ENCODE peak calls at places on chromosome 1, in seven cellular contexts. One of them, this sample, is unnamed.

GRCh38 chr1:228007054-228007800 is 429 bp downstream of the WNT3A start:
- DNase-seq in trophoblast cell: no peak
- DNase-seq in neuronal stem cell: no peak
- DNase-seq in mesendoderm: peak
- DNase-seq in mesenchymal stem cell: no peak
- DNase-seq in H9: no peak
- DNase-seq in H1: no peak
- DNase-seq in this sample: no peak

GRCh38 chr1:201267481-201268229 is 15.7 kb upstream of the PKP1 start:
- DNase-seq in trophoblast cell: no peak
- DNase-seq in neuronal stem cell: no peak
- DNase-seq in mesendoderm: no peak
- DNase-seq in mesenchymal stem cell: peak
- DNase-seq in H9: peak
- DNase-seq in H1: no peak
- DNase-seq in this sample: peak

GRCh38 chr1:94721240-94721639 is 98.9 kb upstream of the SLC44A3 start:
- DNase-seq in trophoblast cell: peak
- DNase-seq in neuronal stem cell: no peak
- DNase-seq in mesendoderm: no peak
- DNase-seq in mesenchymal stem cell: no peak
- DNase-seq in H9: no peak
- DNase-seq in H1: no peak
- DNase-seq in this sample: no peak

GRCh38 chr1:28197682-28198415 is 21.4 kb upstream of the PTAFR start:
- DNase-seq in trophoblast cell: no peak
- DNase-seq in neuronal stem cell: no peak
- DNase-seq in mesendoderm: no peak
- DNase-seq in mesenchymal stem cell: no peak
- DNase-seq in H9: no peak
- DNase-seq in H1: no peak
- DNase-seq in this sample: no peak

GRCh38 chr1:220062629-220063028 is 16.3 kb upstream of the EPRS1 start:
- DNase-seq in trophoblast cell: no peak
- DNase-seq in neuronal stem cell: no peak
- DNase-seq in mesendoderm: no peak
- DNase-seq in mesenchymal stem cell: no peak
- DNase-seq in H9: no peak
- DNase-seq in H1: no peak
- DNase-seq in this sample: no peak

GRCh38 chr1:201444792-201445191 is 23.3 kb upstream of the TNNI1 start:
- DNase-seq in trophoblast cell: peak
- DNase-seq in neuronal stem cell: no peak
- DNase-seq in mesendoderm: peak
- DNase-seq in mesenchymal stem cell: peak
- DNase-seq in H9: peak
- DNase-seq in H1: no peak
- DNase-seq in this sample: no peak

GRCh38 chr1:68188644-68189340 is 43.5 kb downstream of the WLS start:
- DNase-seq in trophoblast cell: peak
- DNase-seq in neuronal stem cell: no peak
- DNase-seq in mesendoderm: no peak
- DNase-seq in mesenchymal stem cell: peak
- DNase-seq in H9: no peak
- DNase-seq in H1: no peak
- DNase-seq in this sample: peak

GRCh38 chr1:42720868-42721267 is 19.2 kb downstream of the CLDN19 start:
- DNase-seq in trophoblast cell: no peak
- DNase-seq in neuronal stem cell: no peak
- DNase-seq in mesendoderm: no peak
- DNase-seq in mesenchymal stem cell: no peak
- DNase-seq in H9: no peak
- DNase-seq in H1: no peak
- DNase-seq in this sample: no peak

GRCh38 chr1:175000697-175001187 is 995 bp downstream of the CACYBP start:
- DNase-seq in trophoblast cell: no peak
- DNase-seq in neuronal stem cell: no peak
- DNase-seq in mesendoderm: no peak
- DNase-seq in mesenchymal stem cell: peak
- DNase-seq in H9: no peak
- DNase-seq in H1: no peak
- DNase-seq in this sample: no peak

GRCh38 chr1:162732094-162732493 is 58.4 kb upstream of the HSD17B7 start:
- DNase-seq in trophoblast cell: no peak
- DNase-seq in neuronal stem cell: no peak
- DNase-seq in mesendoderm: no peak
- DNase-seq in mesenchymal stem cell: no peak
- DNase-seq in H9: no peak
- DNase-seq in H1: no peak
- DNase-seq in this sample: no peak

GRCh38 chr1:29640428-29640785 is 404.1 kb downstream of the PTPRU start:
- DNase-seq in trophoblast cell: no peak
- DNase-seq in neuronal stem cell: no peak
- DNase-seq in mesendoderm: no peak
- DNase-seq in mesenchymal stem cell: no peak
- DNase-seq in H9: peak
- DNase-seq in H1: no peak
- DNase-seq in this sample: no peak

GRCh38 chr1:207832796-207833195 is 78.1 kb downstream of the CD34 start:
- DNase-seq in trophoblast cell: no peak
- DNase-seq in neuronal stem cell: no peak
- DNase-seq in mesendoderm: no peak
- DNase-seq in mesenchymal stem cell: no peak
- DNase-seq in H9: no peak
- DNase-seq in H1: no peak
- DNase-seq in this sample: no peak
- H4K8ac ChIP-seq in trophoblast cell: no peak
- H4K8ac ChIP-seq in neuronal stem cell: no peak
- H4K8ac ChIP-seq in mesendoderm: no peak
- H4K8ac ChIP-seq in mesenchymal stem cell: no peak
- H4K8ac ChIP-seq in H9: no peak
- H4K8ac ChIP-seq in H1: no peak
- H4K8ac ChIP-seq in this sample: no peak

GRCh38 chr1:159012495-159012894 is 2.8 kb downstream of the IFI16 start:
- DNase-seq in trophoblast cell: peak
- DNase-seq in neuronal stem cell: no peak
- DNase-seq in mesendoderm: no peak
- DNase-seq in mesenchymal stem cell: peak
- DNase-seq in H9: no peak
- DNase-seq in H1: no peak
- DNase-seq in this sample: peak
- H3K9ac ChIP-seq in trophoblast cell: no peak
- H3K9ac ChIP-seq in neuronal stem cell: no peak
- H3K9ac ChIP-seq in mesendoderm: no peak
- H3K9ac ChIP-seq in mesenchymal stem cell: peak
- H3K9ac ChIP-seq in H9: no peak
- H3K9ac ChIP-seq in H1: no peak
- H3K9ac ChIP-seq in this sample: peak

GRCh38 chr1:82820816-82821215 is 1020.1 kb downstream of the ADGRL2 start:
- DNase-seq in trophoblast cell: no peak
- DNase-seq in neuronal stem cell: no peak
- DNase-seq in mesendoderm: no peak
- DNase-seq in mesenchymal stem cell: no peak
- DNase-seq in H9: no peak
- DNase-seq in H1: no peak
- DNase-seq in this sample: no peak

GRCh38 chr1:82813351-82813750 is 1012.6 kb downstream of the ADGRL2 start:
- DNase-seq in trophoblast cell: no peak
- DNase-seq in neuronal stem cell: no peak
- DNase-seq in mesendoderm: no peak
- DNase-seq in mesenchymal stem cell: no peak
- DNase-seq in H9: no peak
- DNase-seq in H1: no peak
- DNase-seq in this sample: no peak

GRCh38 chr1:82818596-82818995 is 1017.9 kb downstream of the ADGRL2 start:
- DNase-seq in trophoblast cell: no peak
- DNase-seq in neuronal stem cell: no peak
- DNase-seq in mesendoderm: no peak
- DNase-seq in mesenchymal stem cell: no peak
- DNase-seq in H9: no peak
- DNase-seq in H1: no peak
- DNase-seq in this sample: no peak

DNA sequence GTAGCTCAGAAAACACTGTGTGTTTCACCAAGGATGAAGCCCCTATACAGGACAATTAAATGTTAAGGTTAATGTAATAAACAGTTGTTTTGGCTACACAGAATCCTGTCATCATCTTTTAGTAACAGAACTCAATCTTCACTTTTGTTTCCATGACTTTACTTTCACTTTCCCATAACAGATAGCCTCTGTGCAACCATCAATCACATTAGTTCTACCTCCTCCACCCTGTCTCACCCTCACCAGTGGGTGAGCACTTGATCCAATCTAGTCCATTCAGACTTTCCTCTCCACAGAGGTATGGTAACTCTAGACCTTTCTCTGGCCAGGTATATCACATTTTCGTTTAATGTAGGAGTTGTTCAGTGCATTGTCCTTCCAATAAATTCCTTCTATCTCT is 1018.5 kb downstream of the ADGRL2 start:
- DNase-seq in trophoblast cell: no peak
- DNase-seq in neuronal stem cell: no peak
- DNase-seq in mesendoderm: no peak
- DNase-seq in mesenchymal stem cell: peak
- DNase-seq in H9: no peak
- DNase-seq in H1: no peak
- DNase-seq in this sample: no peak
- H4K8ac ChIP-seq in trophoblast cell: no peak
- H4K8ac ChIP-seq in neuronal stem cell: no peak
- H4K8ac ChIP-seq in mesendoderm: no peak
- H4K8ac ChIP-seq in mesenchymal stem cell: no peak
- H4K8ac ChIP-seq in H9: no peak
- H4K8ac ChIP-seq in H1: no peak
- H4K8ac ChIP-seq in this sample: no peak

GRCh38 chr1:45013551-45014209 is 1.6 kb downstream of the UROD start:
- DNase-seq in trophoblast cell: no peak
- DNase-seq in neuronal stem cell: no peak
- DNase-seq in mesendoderm: no peak
- DNase-seq in mesenchymal stem cell: no peak
- DNase-seq in H9: no peak
- DNase-seq in H1: no peak
- DNase-seq in this sample: no peak
- H3K9ac ChIP-seq in trophoblast cell: no peak
- H3K9ac ChIP-seq in neuronal stem cell: no peak
- H3K9ac ChIP-seq in mesendoderm: peak
- H3K9ac ChIP-seq in mesenchymal stem cell: peak
- H3K9ac ChIP-seq in H9: no peak
- H3K9ac ChIP-seq in H1: no peak
- H3K9ac ChIP-seq in this sample: no peak

DNA sequence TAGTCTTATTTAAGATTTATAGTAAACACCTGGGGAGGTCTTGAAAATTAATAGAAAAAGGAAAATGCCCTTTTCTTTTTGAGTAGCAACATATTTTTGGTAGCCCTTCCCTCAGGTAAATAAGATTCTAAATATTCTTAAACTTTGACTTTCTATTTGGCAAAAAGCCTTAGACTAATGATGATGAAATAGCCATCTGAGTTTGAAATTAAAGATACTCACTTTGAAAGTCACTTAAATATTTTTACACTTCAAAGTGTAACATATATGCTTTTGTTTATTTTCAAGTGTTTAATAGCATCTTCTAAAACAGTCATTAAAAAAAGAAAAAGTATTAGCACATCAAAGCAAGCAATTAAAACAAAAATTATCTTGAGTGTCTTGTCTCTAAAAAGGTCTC is 135.1 kb downstream of the NEK7 start:
- DNase-seq in trophoblast cell: no peak
- DNase-seq in neuronal stem cell: no peak
- DNase-seq in mesendoderm: no peak
- DNase-seq in mesenchymal stem cell: no peak
- DNase-seq in H9: no peak
- DNase-seq in H1: no peak
- DNase-seq in this sample: no peak
- H4K8ac ChIP-seq in trophoblast cell: no peak
- H4K8ac ChIP-seq in neuronal stem cell: no peak
- H4K8ac ChIP-seq in mesendoderm: no peak
- H4K8ac ChIP-seq in mesenchymal stem cell: no peak
- H4K8ac ChIP-seq in H9: no peak
- H4K8ac ChIP-seq in H1: no peak
- H4K8ac ChIP-seq in this sample: no peak

GRCh38 chr1:23553206-23553895 is 6.0 kb downstream of the ID3 start:
- DNase-seq in trophoblast cell: no peak
- DNase-seq in neuronal stem cell: no peak
- DNase-seq in mesendoderm: no peak
- DNase-seq in mesenchymal stem cell: peak
- DNase-seq in H9: peak
- DNase-seq in H1: no peak
- DNase-seq in this sample: no peak
- H3K9ac ChIP-seq in trophoblast cell: no peak
- H3K9ac ChIP-seq in neuronal stem cell: no peak
- H3K9ac ChIP-seq in mesendoderm: peak
- H3K9ac ChIP-seq in mesenchymal stem cell: no peak
- H3K9ac ChIP-seq in H9: no peak
- H3K9ac ChIP-seq in H1: no peak
- H3K9ac ChIP-seq in this sample: peak

GRCh38 chr1:77704736-77705135 is 22.3 kb upstream of the ZZZ3 start:
- DNase-seq in trophoblast cell: no peak
- DNase-seq in neuronal stem cell: no peak
- DNase-seq in mesendoderm: no peak
- DNase-seq in mesenchymal stem cell: no peak
- DNase-seq in H9: no peak
- DNase-seq in H1: no peak
- DNase-seq in this sample: no peak
- H4K8ac ChIP-seq in trophoblast cell: no peak
- H4K8ac ChIP-seq in neuronal stem cell: no peak
- H4K8ac ChIP-seq in mesendoderm: no peak
- H4K8ac ChIP-seq in mesenchymal stem cell: no peak
- H4K8ac ChIP-seq in H9: no peak
- H4K8ac ChIP-seq in H1: no peak
- H4K8ac ChIP-seq in this sample: no peak

GRCh38 chr1:69940816-69941215 is 264.6 kb downstream of the LRRC40 start:
- DNase-seq in trophoblast cell: no peak
- DNase-seq in neuronal stem cell: no peak
- DNase-seq in mesendoderm: no peak
- DNase-seq in mesenchymal stem cell: no peak
- DNase-seq in H9: no peak
- DNase-seq in H1: no peak
- DNase-seq in this sample: no peak
- H3K9ac ChIP-seq in trophoblast cell: no peak
- H3K9ac ChIP-seq in neuronal stem cell: no peak
- H3K9ac ChIP-seq in mesendoderm: no peak
- H3K9ac ChIP-seq in mesenchymal stem cell: no peak
- H3K9ac ChIP-seq in H9: no peak
- H3K9ac ChIP-seq in H1: no peak
- H3K9ac ChIP-seq in this sample: no peak

This sample was measured in IMR-90.